ENCODE peak calls at places on chromosomes 1 and 21, in nine cellular contexts. E is breast epithelium, T is endothelial cell of umbilical vein, V is prostate gland, X is GM12878, G is transverse colon, M is suprapubic skin, W is stomach, J is K562. L is an unnamed sample.

GRCh38 chr1:184049836-184050468 is 1.6 kb upstream of the TSEN15 start:
- DNase-seq in M (no peak), E (no peak), T (no peak), G (no peak), X (no peak), J (no peak), V (no peak), W (no peak), L (no peak)

GRCh38 chr1:30329802-30330557 is 393.4 kb downstream of the MATN1 start:
- DNase-seq in V (no peak), M (no peak), X (no peak), E (no peak), G (no peak), J (peak), W (peak), T (no peak), L (no peak)

GRCh38 chr21:39881661-39882060 is 14.4 kb downstream of the PCP4 start:
- DNase-seq in G (no peak), E (no peak), W (no peak), X (no peak), M (no peak), J (no peak), T (no peak), V (no peak), L (no peak)

GRCh38 chr1:117710710-117711109 is 104.9 kb downstream of the TENT5C start:
- DNase-seq in W (no peak), X (no peak), M (no peak), T (no peak), E (no peak), G (no peak), V (no peak), J (no peak), L (no peak)

GRCh38 chr1:240804475-240804874 is 192.5 kb upstream of the GREM2 start:
- DNase-seq in X (no peak), W (no peak), V (no peak), E (no peak), G (no peak), J (no peak), M (no peak), T (peak), L (no peak)

GRCh38 chr1:200282497-200283122 is 127.2 kb downstream of the ZNF281 start:
- DNase-seq in J (no peak), M (no peak), T (no peak), X (no peak), W (no peak), V (no peak), G (no peak), E (no peak), L (no peak)

GRCh38 chr1:59765036-59765730 is 49.6 kb upstream of the HOOK1 start:
- DNase-seq in T (no peak), X (no peak), E (no peak), V (peak), G (no peak), J (no peak), M (no peak), W (no peak), L (no peak)

GRCh38 chr1:210293191-210293607 is 35.5 kb upstream of the HHAT start:
- DNase-seq in M (no peak), J (no peak), T (no peak), E (no peak), W (peak), V (no peak), G (peak), X (no peak), L (no peak)

GRCh38 chr1:89692601-89693503 is 59.9 kb downstream of the LRRC8C start:
- DNase-seq in E (no peak), M (no peak), V (no peak), X (peak), W (no peak), T (peak), J (peak), G (no peak), L (no peak)

GRCh38 chr1:21317035-21317689 is 26.9 kb upstream of the ECE1 start:
- DNase-seq in W (peak), J (no peak), G (peak), T (no peak), X (no peak), E (no peak), V (no peak), M (peak), L (no peak)

GRCh38 chr1:116314305-116314919 is 58.6 kb upstream of the ATP1A1 start:
- DNase-seq in X (no peak), T (no peak), V (no peak), E (no peak), J (no peak), G (no peak), W (no peak), M (no peak), L (no peak)

GRCh38 chr1:100353988-100354387 is 1.7 kb downstream of the CDC14A start:
- DNase-seq in V (no peak), W (no peak), G (no peak), X (no peak), E (no peak), J (no peak), M (no peak), T (peak), L (no peak)

GRCh38 chr1:154866257-154866994 is 3.7 kb downstream of the KCNN3 start:
- DNase-seq in V (no peak), W (no peak), J (peak), M (no peak), E (no peak), T (no peak), G (no peak), X (no peak), L (no peak)

GRCh38 chr1:56223962-56224361 is 355.4 kb downstream of the PLPP3 start:
- DNase-seq in E (no peak), X (no peak), V (no peak), G (no peak), M (no peak), W (no peak), T (no peak), J (no peak), L (no peak)

GRCh38 chr1:42587753-42588152 is 70.5 kb upstream of the PPIH start:
- DNase-seq in X (no peak), G (no peak), E (no peak), M (no peak), W (no peak), J (no peak), T (no peak), V (no peak), L (no peak)

GRCh38 chr1:45880930-45881329 is 77.5 kb downstream of the MAST2 start:
- DNase-seq in V (no peak), W (no peak), J (no peak), T (no peak), G (no peak), M (no peak), X (no peak), E (no peak), L (no peak)

GRCh38 chr1:55089683-55090082 is 50.3 kb downstream of the PCSK9 start:
- DNase-seq in X (no peak), E (no peak), M (no peak), T (no peak), J (no peak), V (no peak), W (no peak), G (no peak), L (no peak)

GRCh38 chr1:62995173-62995572 is 211.2 kb downstream of the ATG4C start:
- DNase-seq in J (no peak), T (no peak), M (no peak), V (no peak), G (no peak), W (no peak), E (no peak), X (no peak), L (no peak)

GRCh38 chr1:89724369-89725015 is 91.6 kb downstream of the LRRC8C start:
- DNase-seq in V (no peak), E (no peak), W (no peak), X (peak), G (peak), T (peak), J (peak), M (no peak), L (no peak)

GRCh38 chr1:30763654-30764248 is 6.2 kb upstream of the LAPTM5 start:
- DNase-seq in T (peak), W (no peak), X (no peak), V (peak), M (no peak), E (no peak), J (no peak), G (no peak), L (no peak)

GRCh38 chr1:89905391-89906058 is 84.7 kb downstream of the LRRC8D start:
- DNase-seq in J (no peak), V (no peak), X (no peak), T (no peak), E (no peak), W (no peak), M (no peak), G (no peak), L (no peak)

GRCh38 chr1:107299521-107299920 is 158.7 kb downstream of the NTNG1 start:
- DNase-seq in T (no peak), J (no peak), G (no peak), X (no peak), E (no peak), V (no peak), M (no peak), W (no peak), L (no peak)

GRCh38 chr1:101004061-101004460 is 21.5 kb downstream of the DPH5 start:
- DNase-seq in M (no peak), E (no peak), W (no peak), G (no peak), V (peak), X (no peak), J (no peak), T (no peak), L (no peak)

GRCh38 chr1:230141002-230141648 is 74.1 kb downstream of the GALNT2 start:
- DNase-seq in X (no peak), W (no peak), G (no peak), T (no peak), V (no peak), E (no peak), M (no peak), J (no peak), L (no peak)

GRCh38 chr1:28392027-28392652 is 22.6 kb downstream of the PHACTR4 start:
- DNase-seq in T (no peak), G (no peak), W (no peak), E (no peak), M (no peak), J (peak), X (no peak), V (no peak), L (no peak)

GRCh38 chr1:222713091-222714012 is 988 bp downstream of the BROX start:
- DNase-seq in V (peak), J (peak), E (peak), T (peak), X (peak), W (peak), G (peak), M (peak), L (peak)
- TF ChIP-seq POLR2A in V (peak), J (peak), E (peak), T (no peak), X (peak), W (no peak), G (peak), M (peak), L (peak)

GRCh38 chr1:64864018-64864945 is 102.1 kb downstream of the JAK1 start:
- DNase-seq in G (peak), X (peak), E (no peak), T (peak), M (no peak), V (peak), W (peak), J (peak), L (peak)
- TF ChIP-seq POLR2AphosphoS5 in G (peak), X (peak), E (peak), T (peak), M (no peak), V (peak), W (no peak), J (peak), L (peak)

GRCh38 chr21:36989699-36990507 is 16.6 kb upstream of the RIPPLY3 start:
- DNase-seq in T (peak), V (peak), W (peak), X (peak), J (peak), M (peak), E (peak), G (peak), L (peak)
- TF ChIP-seq POLR2A in T (peak), V (no peak), W (no peak), X (peak), J (peak), M (no peak), E (no peak), G (peak), L (peak)

GRCh38 chr1:173862769-173863223 is 5.0 kb downstream of the GAS5 start:
- DNase-seq in M (no peak), X (no peak), G (no peak), E (no peak), J (peak), W (no peak), T (no peak), V (no peak), L (no peak)
- TF ChIP-seq POLR2AphosphoS5 in M (no peak), X (peak), G (no peak), E (no peak), J (peak), W (no peak), T (peak), V (no peak), L (no peak)